ENCODE peak calls at places on chromosome 11, in eight cellular contexts. K is GM13976; Z is Right ventricle myocardium superior; M is mucosa of gallbladder; S is HS-5; P is activated CD8-positive, alpha-beta T cell treated with anti-CD3 and anti-CD28 coated beads for 36 hours; N is cardiac fibroblast; D is sciatic nerve. A is an unnamed sample.

GRCh38 chr11:109884501-109884900 is 208.7 kb upstream of the ZC3H12C start:
- DNase-seq in P (no peak), K (no peak), S (no peak), M (no peak), D (no peak), N (no peak), Z (no peak), A (no peak)

GRCh38 chr11:11780843-11781242 is 60.9 kb upstream of the USP47 start:
- DNase-seq in D (no peak), M (no peak), S (no peak), Z (no peak), P (no peak), K (no peak), N (no peak), A (no peak)

GRCh38 chr11:119373917-119374631 is 7.4 kb downstream of the USP2 start:
- DNase-seq in N (peak; percentile 79), K (peak; percentile 72), D (peak; percentile 87), Z (peak; percentile 81), M (peak; percentile 77), S (no peak), P (peak; percentile 56), A (peak; percentile 51)

GRCh38 chr11:91407842-91408241 is 816.8 kb upstream of the FAT3 start:
- DNase-seq in P (no peak), D (no peak), S (no peak), N (no peak), Z (no peak), K (no peak), M (no peak), A (no peak)

GRCh38 chr11:96311120-96311568 is 31.9 kb downstream of the MAML2 start:
- DNase-seq in D (no peak), M (no peak), P (no peak), N (peak; percentile 85), K (no peak), Z (no peak), S (no peak), A (no peak)

GRCh38 chr11:111539426-111540113 is 950 bp upstream of the LAYN start:
- DNase-seq in M (peak; percentile 31), P (peak; percentile 87), S (no peak), K (no peak), Z (no peak), D (no peak), N (no peak), A (peak; percentile 56)

GRCh38 chr11:34053161-34053686 is 1.7 kb downstream of the CAPRIN1 start:
- DNase-seq in M (peak; percentile 68), N (peak; percentile 79), S (no peak), P (peak; percentile 90), D (peak; percentile 83), Z (peak; percentile 85), K (peak; percentile 73), A (peak; percentile 79)

GRCh38 chr11:43632171-43632570 is 48.4 kb upstream of the HSD17B12 start:
- DNase-seq in D (no peak), P (no peak), Z (no peak), N (peak; percentile 29), S (peak; percentile 79), M (no peak), K (no peak), A (no peak)

GRCh38 chr11:116257092-116257491 is 515.7 kb downstream of the BUD13 start:
- DNase-seq in N (no peak), P (no peak), M (no peak), D (no peak), Z (no peak), K (no peak), S (no peak), A (no peak)

GRCh38 chr11:125001849-125002248 is 47.8 kb downstream of the CCDC15 start:
- DNase-seq in P (no peak), M (no peak), K (no peak), D (no peak), Z (no peak), N (no peak), S (no peak), A (no peak)

GRCh38 chr11:12768731-12769673 is 94.8 kb downstream of the TEAD1 start:
- DNase-seq in Z (no peak), P (peak; percentile 4), D (no peak), M (no peak), K (peak; percentile 44), N (no peak), S (no peak), A (no peak)

GRCh38 chr11:1459739-1460395 is 26.7 kb downstream of the MOB2 start:
- DNase-seq in D (no peak), K (no peak), P (no peak), Z (no peak), S (no peak), M (no peak), N (no peak), A (no peak)

GRCh38 chr11:69799582-69799981 is 19.6 kb downstream of the FGF3 start:
- DNase-seq in N (peak; percentile 48), K (no peak), P (no peak), S (peak; percentile 10), D (no peak), Z (no peak), M (no peak), A (no peak)

GRCh38 chr11:121589946-121590537 is 137.3 kb upstream of the SORL1-AS1 start:
- DNase-seq in S (no peak), D (no peak), Z (no peak), N (no peak), P (peak; percentile 27), K (peak; percentile 81), M (no peak), A (no peak)

GRCh38 chr11:57345555-57346151 is 7.5 kb downstream of the P2RX3 start:
- DNase-seq in D (peak; percentile 83), S (peak; percentile 47), Z (peak; percentile 64), K (peak; percentile 81), M (peak; percentile 89), P (peak; percentile 85), N (peak; percentile 78), A (peak; percentile 76)

A was measured in activated CD8-positive, alpha-beta memory T cell treated with anti-CD3 and anti-CD28 coated beads, Interleukin-2, amount 50 U/mL, for 4 hours.